ENCODE peak calls at places on chromosomes 3 and 15, in ten cellular contexts. Z is left cardiac atrium; V is progenitor cell of endocrine pancreas; Q is CD8-positive, alpha-beta T cell; B is bronchial epithelial cell; W is activated CD8-positive, alpha-beta memory T cell treated with anti-CD3 and anti-CD28 coated beads, Interleukin-2, amount 10 ng/mL, durations not matched to agents 7 days and 5 days; T is pons; O is SHP77; Y is NT2/D1; U is A172. G is an unnamed sample.

GRCh38 chr3:152149832-152150231 is 118.9 kb upstream of the MBNL1 start:
- DNase-seq in Z (no peak), V (no peak), Q (no peak), B (peak; percentile 91), W (no peak), T (no peak), O (no peak), Y (no peak), U (no peak), G (no peak)

GRCh38 chr15:44075535-44075934 is 119.5 kb downstream of the FRMD5 start:
- DNase-seq in Z (no peak), V (no peak), Q (no peak), B (peak; percentile 96), W (no peak), T (no peak), O (no peak), Y (no peak), U (no peak), G (no peak)

GRCh38 chr3:114462750-114463149 is 168.9 kb downstream of the TIGIT start:
- DNase-seq in Z (peak; percentile 23), V (no peak), Q (no peak), B (no peak), W (no peak), T (no peak), O (no peak), Y (no peak), U (no peak), G (no peak)

GRCh38 chr15:80484312-80484981 is 80.3 kb downstream of the ARNT2 start:
- DNase-seq in Z (no peak), V (no peak), Q (no peak), B (no peak), W (no peak), T (no peak), O (no peak), Y (no peak), U (no peak), G (no peak)

GRCh38 chr3:45154641-45155147 is 8.5 kb upstream of the CDCP1 start:
- DNase-seq in Z (no peak), V (no peak), Q (no peak), B (peak; percentile 99), W (no peak), T (no peak), O (no peak), Y (no peak), U (peak; percentile 84), G (no peak)

GRCh38 chr15:42344763-42345162 is 14.5 kb upstream of the CAPN3 start:
- DNase-seq in Z (no peak), V (no peak), Q (no peak), B (peak; percentile 69), W (no peak), T (no peak), O (no peak), Y (no peak), U (no peak), G (no peak)

GRCh38 chr3:55166577-55167555 is 239.0 kb upstream of the LRTM1 start:
- DNase-seq in Z (no peak), V (no peak), Q (no peak), B (no peak), W (no peak), T (peak; percentile 42), O (no peak), Y (no peak), U (no peak), G (no peak)

GRCh38 chr3:48107227-48107626 is 81.0 kb downstream of the CDC25A start:
- DNase-seq in Z (no peak), V (no peak), Q (no peak), B (no peak), W (no peak), T (no peak), O (no peak), Y (no peak), U (no peak), G (no peak)

GRCh38 chr15:63301088-63301487 is 23.7 kb downstream of the APH1B start:
- DNase-seq in Z (no peak), V (no peak), Q (no peak), B (no peak), W (no peak), T (no peak), O (no peak), Y (no peak), U (no peak), G (no peak)

GRCh38 chr3:9914011-9914410 is 2.9 kb upstream of the IL17RC start:
- DNase-seq in Z (no peak), V (no peak), Q (no peak), B (no peak), W (no peak), T (no peak), O (no peak), Y (no peak), U (no peak), G (no peak)

GRCh38 chr3:39808467-39809180 is 785 bp upstream of the MYRIP start:
- DNase-seq in Z (peak; percentile 47), V (peak; percentile 21), Q (no peak), B (no peak), W (no peak), T (peak; percentile 26), O (no peak), Y (no peak), U (no peak), G (no peak)

GRCh38 chr15:74716647-74717046 is 8.7 kb downstream of the CYP1A1 start:
- DNase-seq in Z (no peak), V (no peak), Q (no peak), B (no peak), W (no peak), T (no peak), O (no peak), Y (no peak), U (no peak), G (no peak)

G was measured in mesenteric fat pad.